ENCODE peak calls at places on chromosomes 5 and 9, in ten cellular contexts. A, C, W, F, L, K, S, G, J and N are unnamed samples.

GRCh38 chr9:120393386-120394057 is 186.4 kb downstream of the CDK5RAP2 start:
- DNase-seq in A (no peak), C (no peak), W (no peak), F (no peak), L (no peak), K (no peak), S (no peak), G (no peak), J (no peak), N (no peak)

GRCh38 chr9:84206801-84207200 is 133.8 kb downstream of the SLC28A3 start:
- DNase-seq in A (no peak), C (no peak), W (no peak), F (no peak), L (no peak), K (no peak), S (no peak), G (no peak), J (no peak), N (no peak)

GRCh38 chr9:92275541-92275940 is 18.0 kb downstream of the IARS1 start:
- DNase-seq in A (no peak), C (no peak), W (no peak), F (no peak), L (no peak), K (no peak), S (no peak), G (no peak), J (no peak), N (no peak)

GRCh38 chr9:119304566-119304965 is 64.7 kb downstream of the BRINP1 start:
- DNase-seq in A (no peak), C (no peak), W (no peak), F (no peak), L (no peak), K (no peak), S (no peak), G (no peak), J (no peak), N (no peak)

GRCh38 chr9:34985311-34985899 is 4.1 kb upstream of the DNAJB5 start:
- DNase-seq in A (no peak), C (peak; percentile 31), W (peak; percentile 57), F (peak; percentile 70), L (peak; percentile 45), K (peak; percentile 59), S (no peak), G (no peak), J (peak; percentile 72), N (no peak)

GRCh38 chr5:9924614-9925013 is 294.5 kb upstream of the TAS2R1 start:
- DNase-seq in A (no peak), C (no peak), W (no peak), F (no peak), L (peak; percentile 29), K (peak; percentile 15), S (no peak), G (no peak), J (no peak), N (no peak)

GRCh38 chr9:110777201-110777842 is 108.7 kb downstream of the MUSK start:
- DNase-seq in A (no peak), C (no peak), W (no peak), F (no peak), L (no peak), K (no peak), S (no peak), G (no peak), J (peak; percentile 68), N (no peak)

GRCh38 chr5:79961731-79962579 is 29.1 kb downstream of the MTX3 start:
- DNase-seq in A (no peak), C (no peak), W (no peak), F (no peak), L (no peak), K (no peak), S (no peak), G (no peak), J (no peak), N (no peak)

GRCh38 chr5:179439181-179439990 is 94.1 kb upstream of the ADAMTS2 start:
- DNase-seq in A (no peak), C (no peak), W (no peak), F (no peak), L (no peak), K (no peak), S (no peak), G (no peak), J (no peak), N (no peak)

GRCh38 chr5:664994-665360 is 28.2 kb downstream of the TPPP start:
- DNase-seq in A (no peak), C (no peak), W (no peak), F (no peak), L (no peak), K (no peak), S (no peak), G (no peak), J (no peak), N (no peak)

GRCh38 chr9:27195191-27195590 is 86.2 kb downstream of the TEK start:
- DNase-seq in A (no peak), C (no peak), W (no peak), F (no peak), L (no peak), K (no peak), S (no peak), G (no peak), J (no peak), N (no peak)

GRCh38 chr5:124574521-124575436 is 171.7 kb downstream of the ZNF608 start:
- DNase-seq in A (no peak), C (no peak), W (no peak), F (no peak), L (no peak), K (no peak), S (no peak), G (no peak), J (no peak), N (no peak)

GRCh38 chr9:90478821-90479220 is 163.8 kb downstream of the DIRAS2 start:
- DNase-seq in A (no peak), C (no peak), W (no peak), F (no peak), L (no peak), K (no peak), S (no peak), G (no peak), J (no peak), N (no peak)

GRCh38 chr5:178382689-178383276 is 150.2 kb upstream of the PHYKPL start:
- DNase-seq in A (no peak), C (no peak), W (no peak), F (no peak), L (no peak), K (no peak), S (no peak), G (no peak), J (no peak), N (no peak)

GRCh38 chr5:176735383-176736265 is 74.7 kb upstream of the UNC5A start:
- DNase-seq in A (peak; percentile 10), C (peak; percentile 9), W (no peak), F (no peak), L (no peak), K (no peak), S (no peak), G (no peak), J (no peak), N (no peak)

GRCh38 chr9:93127395-93127911 is 6.6 kb downstream of the NINJ1 start:
- DNase-seq in A (peak; percentile 33), C (peak; percentile 20), W (no peak), F (peak; percentile 8), L (no peak), K (no peak), S (no peak), G (no peak), J (no peak), N (no peak)

GRCh38 chr5:95554647-95555548 is at the start of the genes ARSK and SKIC3:
- DNase-seq in A (peak; percentile 94), C (peak; percentile 94), W (peak; percentile 97), F (peak; percentile 94), L (peak; percentile 83), K (peak; percentile 98), S (peak; percentile 97), G (peak; percentile 92), J (peak; percentile 99), N (peak; percentile 91)
- TF ChIP-seq CTCF in A (peak; percentile 45), C (peak; percentile 47), W (peak; percentile 51), F (peak; percentile 31), L (no peak), K (no peak), S (no peak), G (peak; percentile 52), J (peak; percentile 45), N (peak; percentile 32)

DNA sequence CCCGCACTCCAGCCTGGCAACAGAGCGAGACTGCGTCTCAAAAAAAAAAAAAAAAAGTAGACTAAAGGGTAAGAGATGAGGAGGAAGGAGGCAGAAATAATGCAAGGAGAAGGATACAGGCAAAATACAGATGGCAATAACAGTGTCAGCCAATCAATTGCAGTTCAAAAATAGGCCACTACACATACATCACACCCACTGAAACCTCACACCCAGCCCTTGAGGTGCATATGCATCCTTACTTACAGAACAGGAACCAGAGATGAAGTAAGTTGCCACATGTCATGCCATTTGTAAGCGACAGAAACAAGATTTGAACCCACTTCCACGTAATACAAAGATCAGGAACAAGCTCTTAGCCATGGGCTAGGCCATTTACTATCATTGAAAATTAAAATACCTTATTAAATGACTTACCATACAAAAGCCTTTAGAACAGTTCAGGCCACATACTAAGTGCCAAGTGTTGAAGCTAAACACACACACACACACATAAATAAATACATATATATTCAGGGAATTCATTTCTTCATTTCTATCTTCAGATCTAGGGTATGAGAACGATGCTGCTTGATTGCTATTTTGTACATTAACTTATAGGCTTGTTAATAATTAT is 98.4 kb downstream of the FNBP1 start:
- DNase-seq in A (no peak), C (no peak), W (no peak), F (no peak), L (no peak), K (no peak), S (no peak), G (no peak), J (no peak), N (no peak)
- TF ChIP-seq POLR2A in A (no peak), C (no peak), W (no peak), F (no peak), L (no peak), K (no peak), S (no peak), G (no peak), J (no peak), N (no peak)

DNA sequence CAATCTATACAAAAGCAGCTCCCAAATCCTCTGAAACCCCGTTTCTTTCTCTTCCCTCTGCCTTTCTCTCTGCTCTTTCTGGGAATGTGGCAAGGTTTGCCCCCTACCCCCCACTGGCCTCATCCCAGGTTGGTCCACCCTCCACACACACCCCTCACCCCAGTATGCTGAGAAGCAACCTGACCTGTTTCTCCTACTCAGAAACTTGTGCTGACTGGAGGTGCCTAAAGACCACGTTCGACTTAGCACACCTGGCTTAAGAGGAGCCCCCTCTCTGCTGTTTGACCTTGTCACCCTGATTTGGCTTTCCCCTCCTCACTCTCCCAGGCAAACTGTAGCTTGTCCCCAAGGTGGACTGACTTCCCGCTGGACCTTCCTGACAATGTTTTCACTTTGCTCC is 1.1 kb upstream of the SEPTIN8 start:
- DNase-seq in A (no peak), C (no peak), W (no peak), F (no peak), L (no peak), K (no peak), S (no peak), G (no peak), J (no peak), N (no peak)
- H3K4me3 ChIP-seq in A (peak overlapping the region; percentile 74), C (peak overlapping the region; percentile 57), W (peak overlapping the region; percentile 93), F (no peak overlapping the region), L (peak overlapping the region; percentile 83), K (no peak overlapping the region), S (no peak overlapping the region), G (peak overlapping the region; percentile 80), J (no peak overlapping the region), N (peak overlapping the region; percentile 73)

GRCh38 chr5:158739941-158740340 is 359.8 kb downstream of the EBF1 start:
- DNase-seq in A (no peak), C (peak; percentile 68), W (no peak), F (no peak), L (no peak), K (no peak), S (no peak), G (no peak), J (no peak), N (peak; percentile 15)
- TF ChIP-seq CTCF in A (peak; percentile 28), C (peak; percentile 49), W (no peak), F (no peak), L (no peak), K (no peak), S (no peak), G (no peak), J (no peak), N (no peak)